ENCODE peak calls at places on chromosomes 3 and 15, in seven cellular contexts. One of them, this sample, is unnamed.

GRCh38 chr3:170493712-170494182 is 75.1 kb downstream of the CLDN11 start:
- DNase-seq in GM19239: no peak
- DNase-seq in cardiac fibroblast: peak; percentile 70
- DNase-seq in NCI-H345: no peak
- DNase-seq in naive thymus-derived CD4-positive, alpha-beta T cell: no peak
- DNase-seq in stimulated activated CD4-positive, alpha-beta T cell treated with anti-CD3 and anti-CD28 coated beads, Interleukin-15, amount 100 ng/mL, for 24 hours: no peak
- DNase-seq in IMR-90: peak; percentile 82
- DNase-seq in this sample: no peak

GRCh38 chr15:63826513-63826912 is 7.2 kb downstream of the HERC1 start:
- DNase-seq in NCI-H345: no peak
- DNase-seq in naive thymus-derived CD4-positive, alpha-beta T cell: peak; percentile 44
- DNase-seq in GM19239: no peak
- DNase-seq in cardiac fibroblast: peak; percentile 50
- DNase-seq in IMR-90: peak; percentile 48
- DNase-seq in stimulated activated CD4-positive, alpha-beta T cell treated with anti-CD3 and anti-CD28 coated beads, Interleukin-15, amount 100 ng/mL, for 24 hours: no peak
- DNase-seq in this sample: no peak

GRCh38 chr15:67611803-67612369 is 69.4 kb downstream of the MAP2K5 start:
- DNase-seq in GM19239: no peak
- DNase-seq in stimulated activated CD4-positive, alpha-beta T cell treated with anti-CD3 and anti-CD28 coated beads, Interleukin-15, amount 100 ng/mL, for 24 hours: no peak
- DNase-seq in IMR-90: peak; percentile 69
- DNase-seq in cardiac fibroblast: no peak
- DNase-seq in naive thymus-derived CD4-positive, alpha-beta T cell: no peak
- DNase-seq in NCI-H345: no peak
- DNase-seq in this sample: no peak

GRCh38 chr3:38636464-38636863 is 13.0 kb downstream of the SCN5A start:
- DNase-seq in IMR-90: no peak
- DNase-seq in stimulated activated CD4-positive, alpha-beta T cell treated with anti-CD3 and anti-CD28 coated beads, Interleukin-15, amount 100 ng/mL, for 24 hours: no peak
- DNase-seq in GM19239: no peak
- DNase-seq in cardiac fibroblast: no peak
- DNase-seq in naive thymus-derived CD4-positive, alpha-beta T cell: no peak
- DNase-seq in NCI-H345: peak; percentile 30
- DNase-seq in this sample: no peak

GRCh38 chr15:57878573-57878972 is 172.1 kb downstream of the POLR2M start:
- DNase-seq in cardiac fibroblast: peak; percentile 43
- DNase-seq in NCI-H345: no peak
- DNase-seq in IMR-90: no peak
- DNase-seq in GM19239: no peak
- DNase-seq in stimulated activated CD4-positive, alpha-beta T cell treated with anti-CD3 and anti-CD28 coated beads, Interleukin-15, amount 100 ng/mL, for 24 hours: no peak
- DNase-seq in naive thymus-derived CD4-positive, alpha-beta T cell: no peak
- DNase-seq in this sample: no peak

GRCh38 chr3:119681279-119681678 is 4.1 kb upstream of the COX17 start:
- DNase-seq in IMR-90: peak; percentile 58
- DNase-seq in GM19239: no peak
- DNase-seq in NCI-H345: no peak
- DNase-seq in stimulated activated CD4-positive, alpha-beta T cell treated with anti-CD3 and anti-CD28 coated beads, Interleukin-15, amount 100 ng/mL, for 24 hours: no peak
- DNase-seq in cardiac fibroblast: peak; percentile 65
- DNase-seq in naive thymus-derived CD4-positive, alpha-beta T cell: no peak
- DNase-seq in this sample: no peak

GRCh38 chr15:33547876-33548275 is 237.1 kb downstream of the RYR3 start:
- DNase-seq in NCI-H345: no peak
- DNase-seq in stimulated activated CD4-positive, alpha-beta T cell treated with anti-CD3 and anti-CD28 coated beads, Interleukin-15, amount 100 ng/mL, for 24 hours: peak; percentile 10
- DNase-seq in IMR-90: peak; percentile 55
- DNase-seq in cardiac fibroblast: peak; percentile 36
- DNase-seq in GM19239: no peak
- DNase-seq in naive thymus-derived CD4-positive, alpha-beta T cell: no peak
- DNase-seq in this sample: no peak

GRCh38 chr3:69787436-69788168 is 48.3 kb downstream of the MITF start:
- DNase-seq in IMR-90: peak; percentile 83
- DNase-seq in naive thymus-derived CD4-positive, alpha-beta T cell: no peak
- DNase-seq in GM19239: no peak
- DNase-seq in NCI-H345: no peak
- DNase-seq in cardiac fibroblast: peak; percentile 75
- DNase-seq in stimulated activated CD4-positive, alpha-beta T cell treated with anti-CD3 and anti-CD28 coated beads, Interleukin-15, amount 100 ng/mL, for 24 hours: no peak
- DNase-seq in this sample: no peak

GRCh38 chr3:167094632-167095031 is 285.5 kb downstream of the ZBBX start:
- DNase-seq in stimulated activated CD4-positive, alpha-beta T cell treated with anti-CD3 and anti-CD28 coated beads, Interleukin-15, amount 100 ng/mL, for 24 hours: no peak
- DNase-seq in NCI-H345: no peak
- DNase-seq in GM19239: no peak
- DNase-seq in cardiac fibroblast: no peak
- DNase-seq in IMR-90: no peak
- DNase-seq in naive thymus-derived CD4-positive, alpha-beta T cell: no peak
- DNase-seq in this sample: no peak

GRCh38 chr3:50125541-50126286 is 29.4 kb upstream of the SEMA3F start:
- DNase-seq in stimulated activated CD4-positive, alpha-beta T cell treated with anti-CD3 and anti-CD28 coated beads, Interleukin-15, amount 100 ng/mL, for 24 hours: no peak
- DNase-seq in NCI-H345: no peak
- DNase-seq in GM19239: no peak
- DNase-seq in IMR-90: no peak
- DNase-seq in naive thymus-derived CD4-positive, alpha-beta T cell: no peak
- DNase-seq in cardiac fibroblast: no peak
- DNase-seq in this sample: no peak

GRCh38 chr15:72342385-72342784 is 22.4 kb upstream of the CELF6 start:
- DNase-seq in GM19239: no peak
- DNase-seq in NCI-H345: no peak
- DNase-seq in IMR-90: peak; percentile 27
- DNase-seq in cardiac fibroblast: peak; percentile 41
- DNase-seq in naive thymus-derived CD4-positive, alpha-beta T cell: peak; percentile 42
- DNase-seq in stimulated activated CD4-positive, alpha-beta T cell treated with anti-CD3 and anti-CD28 coated beads, Interleukin-15, amount 100 ng/mL, for 24 hours: peak; percentile 40
- DNase-seq in this sample: no peak

GRCh38 chr3:49788056-49788455 is 1.7 kb upstream of the IP6K1 start:
- DNase-seq in IMR-90: no peak
- DNase-seq in cardiac fibroblast: no peak
- DNase-seq in stimulated activated CD4-positive, alpha-beta T cell treated with anti-CD3 and anti-CD28 coated beads, Interleukin-15, amount 100 ng/mL, for 24 hours: no peak
- DNase-seq in naive thymus-derived CD4-positive, alpha-beta T cell: no peak
- DNase-seq in NCI-H345: no peak
- DNase-seq in GM19239: no peak
- DNase-seq in this sample: no peak

GRCh38 chr15:96362001-96362758 is 31.7 kb downstream of the NR2F2 start:
- DNase-seq in IMR-90: no peak
- DNase-seq in cardiac fibroblast: no peak
- DNase-seq in GM19239: no peak
- DNase-seq in NCI-H345: no peak
- DNase-seq in naive thymus-derived CD4-positive, alpha-beta T cell: no peak
- DNase-seq in stimulated activated CD4-positive, alpha-beta T cell treated with anti-CD3 and anti-CD28 coated beads, Interleukin-15, amount 100 ng/mL, for 24 hours: no peak
- DNase-seq in this sample: no peak

GRCh38 chr3:51934991-51935885 is 6.5 kb downstream of the RRP9 start:
- DNase-seq in cardiac fibroblast: no peak
- DNase-seq in naive thymus-derived CD4-positive, alpha-beta T cell: no peak
- DNase-seq in stimulated activated CD4-positive, alpha-beta T cell treated with anti-CD3 and anti-CD28 coated beads, Interleukin-15, amount 100 ng/mL, for 24 hours: no peak
- DNase-seq in NCI-H345: no peak
- DNase-seq in GM19239: no peak
- DNase-seq in IMR-90: no peak
- DNase-seq in this sample: no peak

GRCh38 chr15:79179108-79179561 is 88.6 kb upstream of the RASGRF1 start:
- DNase-seq in cardiac fibroblast: peak; percentile 6
- DNase-seq in GM19239: no peak
- DNase-seq in IMR-90: peak; percentile 55
- DNase-seq in naive thymus-derived CD4-positive, alpha-beta T cell: no peak
- DNase-seq in stimulated activated CD4-positive, alpha-beta T cell treated with anti-CD3 and anti-CD28 coated beads, Interleukin-15, amount 100 ng/mL, for 24 hours: no peak
- DNase-seq in NCI-H345: no peak
- DNase-seq in this sample: no peak

GRCh38 chr3:131711114-131711786 is 208.5 kb upstream of the MRPL3 start:
- DNase-seq in stimulated activated CD4-positive, alpha-beta T cell treated with anti-CD3 and anti-CD28 coated beads, Interleukin-15, amount 100 ng/mL, for 24 hours: no peak
- DNase-seq in NCI-H345: no peak
- DNase-seq in GM19239: no peak
- DNase-seq in IMR-90: no peak
- DNase-seq in cardiac fibroblast: no peak
- DNase-seq in naive thymus-derived CD4-positive, alpha-beta T cell: no peak
- DNase-seq in this sample: no peak

GRCh38 chr15:66254364-66255292 is 1.1 kb upstream of the MEGF11 start:
- DNase-seq in naive thymus-derived CD4-positive, alpha-beta T cell: no peak
- DNase-seq in cardiac fibroblast: no peak
- DNase-seq in IMR-90: no peak
- DNase-seq in stimulated activated CD4-positive, alpha-beta T cell treated with anti-CD3 and anti-CD28 coated beads, Interleukin-15, amount 100 ng/mL, for 24 hours: peak; percentile 7
- DNase-seq in NCI-H345: no peak
- DNase-seq in GM19239: no peak
- DNase-seq in this sample: no peak

GRCh38 chr15:60772395-60773120 is 293.6 kb upstream of the ICE2 start:
- DNase-seq in naive thymus-derived CD4-positive, alpha-beta T cell: no peak
- DNase-seq in stimulated activated CD4-positive, alpha-beta T cell treated with anti-CD3 and anti-CD28 coated beads, Interleukin-15, amount 100 ng/mL, for 24 hours: no peak
- DNase-seq in IMR-90: no peak
- DNase-seq in cardiac fibroblast: no peak
- DNase-seq in NCI-H345: no peak
- DNase-seq in GM19239: no peak
- DNase-seq in this sample: no peak